ENCODE peak calls at places on chromosomes 3 and 15, in eight cellular contexts. P is CD8-positive, alpha-beta T cell; B is HFF-Myc; T is fibroblast of mammary gland; W is A549; Z is omental fat pad; C is fibroblast of lung; F is neural crest cell. S is an unnamed sample.

GRCh38 chr3:192817053-192817452 is 89.7 kb upstream of the FGF12 start:
- DNase-seq in P (no peak), B (peak), T (peak), W (no peak), Z (no peak), C (peak), F (no peak), S (peak)

GRCh38 chr3:153356908-153357307 is 194.9 kb downstream of the RAP2B start:
- DNase-seq in P (no peak), B (no peak), T (no peak), W (no peak), Z (no peak), C (no peak), F (no peak), S (no peak)

GRCh38 chr3:152320201-152320617 is 51.5 kb downstream of the MBNL1 start:
- DNase-seq in P (no peak), B (no peak), T (peak), W (no peak), Z (no peak), C (peak), F (no peak), S (no peak)

GRCh38 chr15:68290715-68291114 is 13.2 kb downstream of the FEM1B start:
- DNase-seq in P (no peak), B (no peak), T (no peak), W (no peak), Z (no peak), C (no peak), F (no peak), S (no peak)

GRCh38 chr3:172658344-172659245 is 52.3 kb downstream of the NCEH1 start:
- DNase-seq in P (no peak), B (peak), T (peak), W (peak), Z (no peak), C (peak), F (no peak), S (peak)

GRCh38 chr3:106920609-106921008 is 456.6 kb upstream of the CCDC54 start:
- DNase-seq in P (no peak), B (no peak), T (no peak), W (no peak), Z (no peak), C (no peak), F (no peak), S (no peak)

GRCh38 chr3:71260782-71261181 is 322.7 kb downstream of the FOXP1 start:
- DNase-seq in P (no peak), B (no peak), T (no peak), W (no peak), Z (no peak), C (no peak), F (no peak), S (no peak)

GRCh38 chr3:34374521-34374920 is 576.1 kb downstream of the PDCD6IP start:
- DNase-seq in P (no peak), B (no peak), T (no peak), W (peak), Z (no peak), C (no peak), F (no peak), S (no peak)

GRCh38 chr15:60392986-60393811 is 4.6 kb downstream of the ANXA2 start:
- DNase-seq in P (no peak), B (peak), T (peak), W (peak), Z (no peak), C (peak), F (no peak), S (peak)

GRCh38 chr3:58077586-58078285 is 69.5 kb downstream of the FLNB start:
- DNase-seq in P (no peak), B (no peak), T (no peak), W (no peak), Z (no peak), C (no peak), F (no peak), S (no peak)

GRCh38 chr3:45506084-45506483 is 88.5 kb upstream of the LIMD1 start:
- DNase-seq in P (no peak), B (no peak), T (no peak), W (no peak), Z (no peak), C (no peak), F (no peak), S (no peak)

GRCh38 chr15:76274821-76275220 is 36.4 kb downstream of the ETFA start:
- DNase-seq in P (no peak), B (no peak), T (no peak), W (no peak), Z (no peak), C (no peak), F (no peak), S (no peak)

GRCh38 chr3:40754966-40755365 is 230.2 kb downstream of the ZNF621 start:
- DNase-seq in P (no peak), B (no peak), T (no peak), W (no peak), Z (no peak), C (no peak), F (no peak), S (no peak)

GRCh38 chr15:92638709-92639365 is 16.7 kb downstream of the FAM174B start:
- DNase-seq in P (no peak), B (no peak), T (no peak), W (no peak), Z (no peak), C (no peak), F (no peak), S (no peak)

GRCh38 chr3:79286882-79287281 is 480.9 kb downstream of the ROBO1 start:
- DNase-seq in P (no peak), B (no peak), T (peak), W (no peak), Z (no peak), C (peak), F (no peak), S (no peak)

GRCh38 chr15:95132774-95133173 is 901.4 kb downstream of the MCTP2 start:
- DNase-seq in P (no peak), B (no peak), T (peak), W (no peak), Z (no peak), C (peak), F (no peak), S (no peak)

GRCh38 chr15:60351066-60351465 is 46.7 kb downstream of the ANXA2 start:
- DNase-seq in P (no peak), B (no peak), T (peak), W (peak), Z (no peak), C (peak), F (no peak), S (no peak)

GRCh38 chr3:117665311-117665710 is 955.7 kb downstream of the TUSC7 start:
- DNase-seq in P (no peak), B (no peak), T (no peak), W (no peak), Z (no peak), C (no peak), F (no peak), S (no peak)

GRCh38 chr15:34122771-34123183 is 20.9 kb downstream of the PGBD4 start:
- DNase-seq in P (no peak), B (peak), T (peak), W (no peak), Z (no peak), C (peak), F (no peak), S (peak)

GRCh38 chr3:174462908-174463307 is 396.2 kb upstream of the NAALADL2 start:
- DNase-seq in P (no peak), B (no peak), T (no peak), W (no peak), Z (no peak), C (peak), F (no peak), S (no peak)

GRCh38 chr15:25070357-25070963 is 115.7 kb downstream of the SNRPN start:
- DNase-seq in P (no peak), B (no peak), T (no peak), W (no peak), Z (no peak), C (no peak), F (no peak), S (no peak)

GRCh38 chr3:142987080-142987700 is 14.2 kb upstream of the U2SURP start:
- DNase-seq in P (no peak), B (no peak), T (peak), W (peak), Z (no peak), C (peak), F (no peak), S (peak)

GRCh38 chr3:125401402-125401801 is 26.3 kb upstream of the ZNF148 start:
- DNase-seq in P (no peak), B (no peak), T (peak), W (no peak), Z (no peak), C (peak), F (no peak), S (no peak)

GRCh38 chr15:77546050-77546501 is 86.6 kb downstream of the LINGO1 start:
- DNase-seq in P (no peak), B (peak), T (peak), W (peak), Z (no peak), C (peak), F (no peak), S (peak)

GRCh38 chr15:95897651-95898050 is 432.8 kb upstream of the NR2F2 start:
- DNase-seq in P (no peak), B (no peak), T (no peak), W (no peak), Z (no peak), C (peak), F (no peak), S (no peak)

GRCh38 chr3:126197854-126198584 is 17.6 kb upstream of the ALDH1L1 start:
- DNase-seq in P (peak), B (peak), T (peak), W (peak), Z (peak), C (peak), F (peak), S (peak)

GRCh38 chr15:65372787-65373067 is 5.1 kb downstream of the IGDCC3 start:
- DNase-seq in P (no peak), B (no peak), T (no peak), W (no peak), Z (no peak), C (no peak), F (no peak), S (no peak)

GRCh38 chr3:47362704-47363103 is 18.1 kb upstream of the PTPN23 start:
- DNase-seq in P (peak), B (no peak), T (no peak), W (no peak), Z (no peak), C (no peak), F (no peak), S (no peak)

GRCh38 chr15:28921925-28922711 is 36.3 kb downstream of the APBA2 start:
- DNase-seq in P (no peak), B (no peak), T (no peak), W (no peak), Z (no peak), C (no peak), F (no peak), S (no peak)
- TF ChIP-seq CTCF in P (no peak), B (peak), T (no peak), W (no peak), Z (no peak), C (no peak), F (no peak), S (no peak)

GRCh38 chr3:22862111-22862510 is 341.0 kb upstream of the UBE2E2 start:
- DNase-seq in P (no peak), B (no peak), T (no peak), W (peak), Z (no peak), C (no peak), F (no peak), S (no peak)
- TF ChIP-seq CTCF in P (no peak), B (no peak), T (no peak), W (no peak), Z (no peak), C (no peak), F (peak), S (no peak)

GRCh38 chr15:79897701-79898113 is 893 bp upstream of the MTHFS start:
- DNase-seq in P (no peak), B (no peak), T (no peak), W (no peak), Z (no peak), C (no peak), F (no peak), S (no peak)
- TF ChIP-seq CTCF in P (no peak), B (no peak), T (no peak), W (no peak), Z (no peak), C (no peak), F (no peak), S (no peak)

DNA sequence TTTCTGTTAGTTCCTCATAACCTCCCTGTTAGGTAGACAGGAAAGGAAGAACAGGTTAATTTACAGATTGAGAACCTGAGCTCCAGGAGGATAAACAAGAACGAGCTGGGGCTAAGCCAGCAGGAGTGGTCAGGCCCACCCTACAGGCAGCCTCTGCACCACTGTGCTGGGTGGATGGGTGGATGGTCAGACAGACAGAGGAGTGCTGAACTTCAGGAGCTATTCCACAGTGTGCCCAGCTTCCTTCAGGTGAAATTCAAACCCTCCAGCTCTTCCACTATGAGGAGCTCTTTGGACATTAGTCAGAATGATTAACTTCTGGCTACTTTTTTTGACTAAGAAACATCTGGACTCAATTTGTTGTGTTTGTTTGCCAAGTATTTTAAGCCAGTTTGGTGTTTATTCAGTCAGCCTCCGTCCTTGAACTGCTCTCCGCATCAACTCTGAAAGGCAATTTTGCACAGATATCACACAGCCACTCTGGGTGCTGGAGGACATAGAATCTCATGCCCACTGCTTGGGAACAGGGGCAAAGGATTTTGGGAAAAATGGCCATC is 361.9 kb downstream of the CLSTN2 start:
- DNase-seq in P (no peak), B (peak), T (peak), W (no peak), Z (no peak), C (peak), F (no peak), S (no peak)
- TF ChIP-seq CTCF in P (no peak), B (peak), T (peak), W (no peak), Z (no peak), C (no peak), F (no peak), S (no peak)

GRCh38 chr15:97479957-97480356 is 480.5 kb upstream of the ARRDC4 start:
- DNase-seq in P (no peak), B (no peak), T (no peak), W (no peak), Z (no peak), C (no peak), F (no peak), S (no peak)

GRCh38 chr15:97483232-97483631 is 477.3 kb upstream of the ARRDC4 start:
- DNase-seq in P (no peak), B (no peak), T (no peak), W (no peak), Z (no peak), C (no peak), F (no peak), S (no peak)

DNA sequence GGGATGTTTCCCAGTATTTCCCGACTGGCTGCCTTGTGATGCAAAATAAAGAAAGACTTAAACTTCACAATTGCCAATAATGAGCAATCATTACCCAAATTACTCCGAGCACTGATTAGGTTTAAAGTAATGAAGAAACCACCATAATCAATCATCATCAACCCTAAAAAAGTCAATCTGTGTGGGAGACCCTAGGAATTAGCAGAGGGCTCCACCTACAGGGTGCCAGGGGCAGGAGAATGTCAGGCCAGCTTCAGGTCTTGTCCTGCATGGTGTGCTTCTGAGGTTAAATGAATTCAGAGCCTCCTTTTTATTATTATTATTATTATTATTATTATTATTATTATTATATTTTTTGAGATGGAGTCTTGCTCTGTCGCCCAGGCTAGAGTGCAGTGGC is 478.0 kb upstream of the ARRDC4 start:
- DNase-seq in P (no peak), B (no peak), T (no peak), W (no peak), Z (no peak), C (no peak), F (no peak), S (no peak)
- TF ChIP-seq CTCF in P (no peak), B (no peak), T (no peak), W (no peak), Z (no peak), C (no peak), F (peak), S (no peak)

DNA sequence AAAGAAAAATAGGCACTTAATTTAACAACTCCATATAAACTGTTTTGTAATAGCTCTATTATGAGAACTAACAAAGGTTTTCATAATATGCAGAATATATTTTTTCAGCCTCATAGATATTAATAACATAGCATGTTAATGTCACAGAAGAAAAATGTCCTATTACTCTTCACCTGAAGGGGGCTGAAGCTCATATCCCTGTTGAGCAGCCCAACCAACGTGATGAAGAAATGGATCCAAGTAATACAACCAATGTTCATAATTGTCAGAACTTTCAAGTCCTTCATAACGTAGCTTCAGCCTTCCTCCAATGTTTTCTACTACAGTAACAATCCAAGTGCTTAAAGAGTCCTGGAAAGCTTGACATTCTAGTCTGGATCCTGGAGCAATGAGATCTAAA is 34.5 kb upstream of the STIMATE start:
- DNase-seq in P (no peak), B (no peak), T (no peak), W (peak), Z (no peak), C (no peak), F (no peak), S (peak)
- TF ChIP-seq CTCF in P (no peak), B (no peak), T (peak), W (no peak), Z (no peak), C (no peak), F (peak), S (no peak)

GRCh38 chr3:133662256-133662773 is 574 bp upstream of the TOPBP1 start:
- DNase-seq in P (peak), B (no peak), T (peak), W (peak), Z (no peak), C (peak), F (no peak), S (peak)

GRCh38 chr3:133659806-133660205 is 1.9 kb downstream of the TOPBP1 start:
- DNase-seq in P (no peak), B (no peak), T (no peak), W (no peak), Z (no peak), C (no peak), F (no peak), S (no peak)

GRCh38 chr3:133661454-133662255 is at the start of gene TOPBP1:
- DNase-seq in P (peak), B (peak), T (peak), W (peak), Z (peak), C (peak), F (peak), S (peak)

GRCh38 chr3:133667118-133667517 is 5.4 kb upstream of the TOPBP1 start:
- DNase-seq in P (no peak), B (no peak), T (no peak), W (no peak), Z (no peak), C (no peak), F (no peak), S (no peak)

DNA sequence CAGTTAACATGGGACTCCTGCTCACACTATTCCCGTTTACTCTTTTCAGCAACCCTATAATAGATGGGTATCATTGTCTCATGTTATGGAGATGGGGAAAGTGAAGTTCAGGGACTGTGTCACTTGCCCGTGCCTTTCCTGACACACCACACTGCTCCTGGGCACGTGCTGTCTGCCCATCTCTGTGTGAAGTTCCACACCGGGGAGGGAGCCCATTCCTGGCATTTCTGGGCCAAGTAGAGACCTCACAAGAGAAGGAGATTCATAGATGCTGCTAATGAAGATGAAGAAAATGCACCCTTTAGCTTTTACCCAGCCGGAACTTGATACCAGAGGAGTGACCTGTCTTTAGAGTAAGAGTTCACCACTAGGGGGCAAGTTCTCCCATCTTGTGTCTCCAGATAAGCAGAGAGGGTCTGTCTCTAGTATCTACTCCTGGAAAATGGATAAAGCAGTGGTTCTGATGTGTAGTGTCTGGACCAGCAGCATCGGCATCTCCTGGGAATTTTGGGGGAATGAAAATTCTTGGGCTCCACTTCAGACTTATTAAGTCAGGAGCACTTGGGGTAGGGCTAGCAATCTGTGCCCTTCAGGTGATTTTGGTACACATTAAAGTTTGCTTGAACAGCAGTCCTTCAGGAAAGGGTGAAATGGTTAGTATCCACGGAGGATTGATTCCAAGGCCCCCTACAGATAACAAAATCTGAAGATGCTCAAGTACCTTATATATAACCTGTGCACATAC is 2.0 kb upstream of the TOPBP1 start:
- DNase-seq in P (no peak), B (peak), T (peak), W (peak), Z (no peak), C (peak), F (peak), S (peak)
- TF ChIP-seq CTCF in P (peak), B (peak), T (peak), W (peak), Z (no peak), C (peak), F (peak), S (peak)

GRCh38 chr3:32340639-32341365 is 50.9 kb upstream of the CMTM7 start:
- DNase-seq in P (no peak), B (no peak), T (no peak), W (peak), Z (no peak), C (no peak), F (no peak), S (no peak)
- TF ChIP-seq CTCF in P (no peak), B (peak), T (no peak), W (no peak), Z (no peak), C (no peak), F (no peak), S (no peak)

S was measured in RWPE1.